ENCODE peak calls at places on chromosomes 16 and 17, in six cellular contexts. N, H, L, Y, C and J are unnamed samples.

GRCh38 chr17:80116923-80117380 is 15.6 kb downstream of the GAA start:
- DNase-seq in N (no peak), H (no peak), L (no peak), Y (no peak), C (no peak), J (no peak)

GRCh38 chr17:33039874-33040273 is 48.2 kb downstream of the SPACA3 start:
- DNase-seq in N (no peak), H (no peak), L (no peak), Y (no peak), C (peak; percentile 43), J (no peak)

GRCh38 chr16:70427786-70428177 is 11.1 kb downstream of the ST3GAL2 start:
- DNase-seq in N (no peak), H (no peak), L (no peak), Y (no peak), C (no peak), J (no peak)

GRCh38 chr17:352421-353212 is at the start of gene RPH3AL:
- DNase-seq in N (no peak), H (no peak), L (no peak), Y (peak; percentile 93), C (no peak), J (peak; percentile 58)

GRCh38 chr16:27431773-27432599 is 30.0 kb downstream of the IL21R start:
- DNase-seq in N (peak; percentile 5), H (peak; percentile 60), L (no peak), Y (no peak), C (no peak), J (no peak)

GRCh38 chr16:69711115-69711740 is 15.1 kb downstream of the NQO1 start:
- DNase-seq in N (no peak), H (peak; percentile 79), L (no peak), Y (no peak), C (peak; percentile 67), J (peak; percentile 51)

GRCh38 chr17:75400326-75400939 is 5.0 kb downstream of the GRB2 start:
- DNase-seq in N (no peak), H (no peak), L (no peak), Y (no peak), C (no peak), J (no peak)

GRCh38 chr17:17552351-17553216 is 38.9 kb downstream of the PEMT start:
- DNase-seq in N (no peak), H (no peak), L (no peak), Y (no peak), C (no peak), J (no peak)

GRCh38 chr17:62916684-62917571 is 49.1 kb upstream of the TANC2 start:
- DNase-seq in N (no peak), H (no peak), L (no peak), Y (no peak), C (no peak), J (no peak)

GRCh38 chr17:72176516-72176851 is 55.7 kb downstream of the SOX9 start:
- DNase-seq in N (no peak), H (no peak), L (peak; percentile 52), Y (no peak), C (no peak), J (no peak)

GRCh38 chr16:50688867-50689266 is 4.5 kb upstream of the NOD2 start:
- DNase-seq in N (no peak), H (no peak), L (no peak), Y (no peak), C (no peak), J (no peak)

GRCh38 chr17:61410100-61410551 is 10.5 kb downstream of the TBX2 start:
- DNase-seq in N (no peak), H (no peak), L (no peak), Y (no peak), C (no peak), J (no peak)

GRCh38 chr17:73600103-73600871 is 44.0 kb downstream of the SDK2 start:
- DNase-seq in N (no peak), H (no peak), L (no peak), Y (peak; percentile 87), C (no peak), J (no peak)

GRCh38 chr17:33144837-33145236 is 148.3 kb downstream of the ASIC2 start:
- DNase-seq in N (no peak), H (no peak), L (no peak), Y (no peak), C (no peak), J (no peak)

GRCh38 chr17:50076591-50077235 is 18.4 kb upstream of the PDK2 start:
- DNase-seq in N (no peak), H (no peak), L (no peak), Y (peak; percentile 63), C (no peak), J (no peak)

GRCh38 chr17:81651692-81652091 is 4.7 kb downstream of the PDE6G start:
- DNase-seq in N (no peak), H (peak; percentile 96), L (no peak), Y (no peak), C (peak; percentile 63), J (no peak)

GRCh38 chr17:3693829-3694231 is 2.1 kb downstream of the P2RX5 start:
- DNase-seq in N (no peak), H (peak; percentile 37), L (no peak), Y (no peak), C (no peak), J (no peak)

GRCh38 chr17:17722081-17722905 is 41.0 kb downstream of the RAI1 start:
- DNase-seq in N (no peak), H (no peak), L (no peak), Y (peak; percentile 55), C (no peak), J (no peak)

GRCh38 chr17:65742433-65743312 is 181.2 kb upstream of the AXIN2 start:
- DNase-seq in N (no peak), H (peak; percentile 78), L (no peak), Y (peak; percentile 16), C (peak; percentile 75), J (no peak)

GRCh38 chr17:4229627-4230026 is 34.2 kb downstream of the ANKFY1 start:
- DNase-seq in N (no peak), H (peak; percentile 93), L (no peak), Y (no peak), C (no peak), J (peak; percentile 45)

GRCh38 chr16:75566040-75566888 is at the start of gene GABARAPL2:
- DNase-seq in N (peak; percentile 92), H (peak; percentile 68), L (peak; percentile 66), Y (peak; percentile 90), C (no peak), J (peak; percentile 8)

GRCh38 chr17:45394001-45394912 is 38.4 kb downstream of the ARHGAP27 start:
- DNase-seq in N (no peak), H (no peak), L (no peak), Y (no peak), C (no peak), J (no peak)

GRCh38 chr16:26530584-26531289 is 536.0 kb upstream of the C16orf82 start:
- DNase-seq in N (no peak), H (no peak), L (no peak), Y (no peak), C (no peak), J (no peak)

GRCh38 chr16:1351582-1352362 is at the start of the genes GNPTG and TSR3:
- DNase-seq in N (peak; percentile 89), H (peak; percentile 83), L (peak; percentile 29), Y (peak; percentile 80), C (peak; percentile 77), J (peak; percentile 36)

GRCh38 chr17:4365628-4366311 is 705 bp downstream of the UBE2G1 start:
- DNase-seq in N (peak; percentile 30), H (peak; percentile 32), L (peak; percentile 30), Y (peak; percentile 52), C (no peak), J (no peak)

GRCh38 chr16:70159355-70160348 is 13.9 kb upstream of the CLEC18C start:
- DNase-seq in N (peak; percentile 5), H (no peak), L (no peak), Y (no peak), C (no peak), J (no peak)